ENCODE peak calls at places on chromosome 13, in eight cellular contexts. V is colonic mucosa, S is GM23248, Y is neural progenitor cell, J is fibroblast of lung, U is neuronal stem cell, K is IMR-90, B is mesenchymal stem cell. G is an unnamed sample.

GRCh38 chr13:93628136-93628535 is 401.5 kb downstream of the GPC6 start:
- DNase-seq in K (no peak), U (no peak), B (no peak), V (no peak), J (no peak), S (no peak), Y (no peak), G (peak)

GRCh38 chr13:34931572-34931971 is 10.5 kb upstream of the NBEA start:
- DNase-seq in K (peak), S (peak), U (no peak), B (no peak), Y (no peak), V (no peak), J (no peak), G (no peak)

GRCh38 chr13:102846261-102847015 is 606 bp downstream of the ERCC5 start:
- DNase-seq in J (peak), V (peak), S (peak), Y (peak), B (peak), K (peak), U (no peak), G (no peak)

GRCh38 chr13:98517576-98518310 is 59.2 kb downstream of the STK24 start:
- DNase-seq in J (no peak), B (no peak), S (no peak), V (no peak), U (no peak), K (no peak), Y (no peak), G (no peak)

GRCh38 chr13:30113983-30114491 is 193.3 kb downstream of the KATNAL1 start:
- DNase-seq in U (no peak), B (no peak), K (no peak), Y (peak), S (peak), V (peak), J (no peak), G (no peak)

GRCh38 chr13:96822900-96823299 is 171.4 kb downstream of the OXGR1 start:
- DNase-seq in J (peak), U (no peak), S (peak), B (peak), K (no peak), Y (peak), V (peak), G (peak)

GRCh38 chr13:71316964-71317363 is 550.0 kb downstream of the DACH1 start:
- DNase-seq in K (no peak), S (no peak), J (no peak), V (no peak), Y (no peak), B (no peak), U (no peak), G (no peak)

GRCh38 chr13:98807774-98808173 is 55.3 kb upstream of the SLC15A1 start:
- DNase-seq in Y (no peak), J (no peak), V (no peak), B (no peak), S (no peak), K (no peak), U (no peak), G (peak)

GRCh38 chr13:95156208-95156607 is 145.0 kb downstream of the ABCC4 start:
- DNase-seq in V (no peak), K (peak), S (peak), Y (no peak), J (peak), B (no peak), U (no peak), G (no peak)

GRCh38 chr13:111387945-111388600 is 67.6 kb downstream of the TEX29 start:
- DNase-seq in Y (no peak), J (no peak), V (no peak), S (no peak), B (no peak), U (no peak), K (no peak), G (no peak)

GRCh38 chr13:41709511-41709910 is 251.4 kb downstream of the VWA8 start:
- DNase-seq in V (no peak), B (no peak), Y (no peak), K (peak), S (peak), U (no peak), J (no peak), G (no peak)

GRCh38 chr13:27878274-27878673 is 41.5 kb upstream of the PDX1 start:
- DNase-seq in Y (no peak), U (no peak), B (no peak), S (no peak), K (no peak), V (no peak), J (no peak), G (no peak)

GRCh38 chr13:57409121-57409520 is 222.4 kb upstream of the PCDH17 start:
- DNase-seq in J (no peak), Y (peak), U (peak), K (no peak), V (no peak), S (no peak), B (no peak), G (no peak)

GRCh38 chr13:23790591-23791170 is 98.5 kb downstream of the MIPEP start:
- DNase-seq in J (peak), B (peak), U (no peak), V (no peak), K (peak), S (peak), Y (no peak), G (no peak)

GRCh38 chr13:34174671-34175145 is 356.8 kb downstream of the RFC3 start:
- DNase-seq in B (peak), J (peak), Y (no peak), K (peak), V (no peak), S (peak), U (no peak), G (no peak)

GRCh38 chr13:41465965-41466364 is 8.6 kb downstream of the RGCC start:
- DNase-seq in U (no peak), B (no peak), K (no peak), V (no peak), S (no peak), J (no peak), Y (no peak), G (no peak)

GRCh38 chr13:41563501-41564001 is 106.2 kb downstream of the RGCC start:
- DNase-seq in J (peak), S (peak), U (no peak), V (no peak), K (peak), B (peak), Y (no peak), G (no peak)

GRCh38 chr13:34164585-34164984 is 346.6 kb downstream of the RFC3 start:
- DNase-seq in K (no peak), V (no peak), Y (peak), U (peak), J (no peak), B (no peak), S (no peak), G (no peak)

GRCh38 chr13:111551421-111551820 is 231.0 kb downstream of the TEX29 start:
- DNase-seq in J (no peak), Y (no peak), S (no peak), V (no peak), K (no peak), U (no peak), B (no peak), G (no peak)

GRCh38 chr13:85313761-85314503 is 485.3 kb downstream of the SLITRK6 start:
- DNase-seq in S (no peak), J (peak), B (peak), V (no peak), Y (no peak), K (peak), U (no peak), G (no peak)

GRCh38 chr13:61954092-61954491 is 538.4 kb upstream of the PCDH20 start:
- DNase-seq in S (peak), K (peak), B (peak), V (no peak), Y (peak), U (peak), J (peak), G (peak)

GRCh38 chr13:60155978-60156377 is 7.8 kb downstream of the DIAPH3 start:
- DNase-seq in Y (no peak), B (no peak), S (peak), U (no peak), J (no peak), V (no peak), K (peak), G (no peak)

GRCh38 chr13:45879666-45880065 is 28.1 kb upstream of the SIAH3 start:
- DNase-seq in K (no peak), J (no peak), U (no peak), B (peak), Y (peak), V (no peak), S (no peak), G (no peak)

GRCh38 chr13:24199016-24199415 is 38.5 kb downstream of the SPATA13 start:
- DNase-seq in K (no peak), S (peak), B (no peak), V (no peak), J (no peak), Y (no peak), U (no peak), G (no peak)

GRCh38 chr13:56755181-56755580 is 385.5 kb upstream of the PRR20A start:
- DNase-seq in K (no peak), U (no peak), V (no peak), Y (peak), B (no peak), J (no peak), S (no peak), G (no peak)

GRCh38 chr13:92413452-92413851 is 813.2 kb upstream of the GPC6 start:
- DNase-seq in S (no peak), U (no peak), J (no peak), V (no peak), Y (no peak), K (no peak), B (no peak), G (no peak)

GRCh38 chr13:72868229-72868628 is 86.3 kb downstream of the PIBF1 start:
- DNase-seq in K (no peak), V (no peak), U (no peak), B (no peak), S (no peak), Y (no peak), J (no peak), G (no peak)

GRCh38 chr13:37835392-37835791 is 34.2 kb downstream of the TRPC4 start:
- DNase-seq in K (no peak), Y (no peak), J (no peak), V (no peak), S (no peak), B (no peak), U (no peak), G (no peak)

GRCh38 chr13:73767747-73768315 is 366.4 kb downstream of the KLF12 start:
- DNase-seq in Y (peak), J (no peak), S (no peak), B (no peak), U (no peak), K (no peak), V (peak), G (peak)

DNA sequence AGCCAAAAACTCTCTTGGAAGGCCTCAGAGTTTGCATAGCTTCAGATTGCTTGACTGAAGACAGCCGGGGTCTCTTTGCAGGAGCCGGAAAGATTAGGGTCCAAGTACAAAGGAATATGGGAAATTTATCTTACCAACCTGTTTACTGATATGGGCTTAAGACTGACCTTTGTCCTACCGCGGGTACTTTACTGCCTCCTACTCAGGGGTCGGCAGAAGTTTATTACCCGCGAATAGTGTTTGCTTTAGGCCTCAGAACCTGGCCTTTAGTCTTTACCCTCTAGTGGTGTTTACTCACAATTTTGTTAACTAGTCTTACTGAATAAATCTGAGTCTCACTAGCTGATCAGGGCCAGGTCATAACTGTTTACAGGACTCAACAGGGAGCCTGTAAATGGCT is 765.4 kb upstream of the SPRY2 start:
- DNase-seq in B (no peak), K (no peak), S (no peak), Y (no peak), V (peak), U (no peak), J (no peak), G (no peak)
- H3K4me3 ChIP-seq in B (no peak), K (no peak), S (no peak), Y (no peak), V (no peak), U (no peak), J (no peak), G (no peak)

DNA sequence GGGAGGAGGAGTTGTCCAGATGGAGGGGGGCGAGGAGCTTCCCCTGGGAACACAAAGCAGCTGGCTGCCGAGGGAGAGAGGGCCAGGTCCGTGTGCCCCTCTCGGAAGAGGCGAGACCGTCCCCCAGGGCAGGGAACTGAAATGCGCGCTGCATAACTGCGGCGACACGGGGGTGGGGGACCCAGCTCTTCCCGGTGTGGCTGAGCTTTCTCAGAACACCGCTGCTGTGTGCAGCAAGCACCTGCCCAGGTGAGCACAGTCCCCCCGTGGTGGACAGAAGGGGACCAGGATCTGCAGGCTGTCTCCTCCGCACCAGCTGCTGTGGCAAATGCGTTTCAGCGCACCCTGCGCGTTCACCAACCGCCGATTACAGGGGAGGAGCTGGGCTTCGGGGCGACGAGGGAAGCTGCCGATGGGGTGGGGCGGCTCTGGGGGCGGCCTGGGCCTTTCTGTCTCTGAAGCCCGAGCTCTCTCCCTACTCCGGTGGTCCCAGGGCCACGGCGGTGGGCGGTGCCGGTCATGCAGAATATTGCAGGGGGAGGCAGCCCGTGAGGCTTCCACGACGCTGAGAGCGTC is 54.6 kb upstream of the F7 start:
- DNase-seq in S (no peak), Y (no peak), V (no peak), U (no peak), B (no peak), J (no peak), K (no peak), G (no peak)
- H3K9ac ChIP-seq in S (no peak), Y (no peak), V (no peak), U (peak), B (no peak), J (no peak), K (no peak), G (peak)

GRCh38 chr13:26721251-26721939 is 39.2 kb downstream of the GPR12 start:
- DNase-seq in S (no peak), V (no peak), B (no peak), U (no peak), K (no peak), Y (no peak), J (no peak), G (no peak)
- H3K4me3 ChIP-seq in S (no peak), V (no peak), B (no peak), U (no peak), K (no peak), Y (no peak), J (no peak), G (no peak)

DNA sequence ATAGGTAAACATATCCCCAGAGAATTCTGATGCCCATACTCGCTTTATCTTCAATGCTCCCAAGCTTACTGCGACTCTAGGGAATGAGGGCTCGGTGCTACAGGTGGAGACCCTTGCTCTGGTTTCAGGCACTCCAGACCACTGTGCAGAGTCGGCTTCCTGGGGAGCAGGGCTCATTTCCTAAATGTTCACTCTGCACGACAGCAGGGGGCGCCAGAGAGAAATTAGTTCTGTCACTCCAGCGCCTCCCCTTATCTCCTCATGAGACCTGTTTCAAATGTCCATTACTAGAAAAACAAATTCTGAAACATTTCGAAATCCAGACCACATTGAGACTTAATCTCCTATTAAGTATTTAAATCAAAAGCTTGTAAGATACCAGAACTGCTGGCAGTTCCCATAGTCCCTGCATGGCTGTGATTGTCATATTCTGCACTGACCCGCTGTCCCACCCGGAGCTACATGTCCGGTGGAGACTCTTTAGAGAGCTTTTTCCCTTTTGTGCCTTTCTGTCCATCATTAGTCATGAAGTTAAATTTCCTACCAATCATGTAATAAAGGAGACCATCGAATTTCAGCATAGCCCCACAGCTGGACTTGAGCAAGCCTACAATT is 22.4 kb downstream of the EPSTI1 start:
- DNase-seq in B (peak), S (peak), J (peak), V (peak), Y (peak), U (peak), K (peak), G (peak)
- H3K9ac ChIP-seq in B (no peak), S (no peak), J (no peak), V (no peak), Y (no peak), U (no peak), K (no peak), G (no peak)

GRCh38 chr13:99967498-99967883 is 4.1 kb downstream of the ZIC5 start:
- DNase-seq in Y (peak), V (no peak), K (no peak), B (no peak), U (no peak), S (no peak), J (no peak), G (no peak)

GRCh38 chr13:99969368-99969933 is 2.1 kb downstream of the ZIC5 start:
- DNase-seq in V (peak), Y (peak), B (no peak), K (no peak), S (no peak), U (no peak), J (no peak), G (no peak)

GRCh38 chr13:99969934-99970760 is 1.4 kb downstream of the ZIC5 start:
- DNase-seq in U (no peak), B (no peak), K (no peak), S (peak), Y (peak), J (no peak), V (peak), G (no peak)

GRCh38 chr13:99968521-99969367 is 2.8 kb downstream of the ZIC5 start:
- DNase-seq in S (peak), B (no peak), Y (peak), U (no peak), V (peak), J (no peak), K (no peak), G (no peak)

GRCh38 chr13:99967884-99968520 is 3.6 kb downstream of the ZIC5 start:
- DNase-seq in K (no peak), S (no peak), B (no peak), Y (peak), V (no peak), J (no peak), U (no peak), G (no peak)
- H3K4me3 ChIP-seq in K (no peak), S (peak), B (no peak), Y (peak), V (peak), J (no peak), U (peak), G (peak)

GRCh38 chr13:46893820-46894533 is 2.9 kb downstream of the HTR2A start:
- DNase-seq in B (peak), S (peak), Y (peak), V (peak), U (peak), K (peak), J (peak), G (no peak)
- H3K9ac ChIP-seq in B (peak), S (peak), Y (no peak), V (no peak), U (no peak), K (peak), J (no peak), G (peak)

DNA sequence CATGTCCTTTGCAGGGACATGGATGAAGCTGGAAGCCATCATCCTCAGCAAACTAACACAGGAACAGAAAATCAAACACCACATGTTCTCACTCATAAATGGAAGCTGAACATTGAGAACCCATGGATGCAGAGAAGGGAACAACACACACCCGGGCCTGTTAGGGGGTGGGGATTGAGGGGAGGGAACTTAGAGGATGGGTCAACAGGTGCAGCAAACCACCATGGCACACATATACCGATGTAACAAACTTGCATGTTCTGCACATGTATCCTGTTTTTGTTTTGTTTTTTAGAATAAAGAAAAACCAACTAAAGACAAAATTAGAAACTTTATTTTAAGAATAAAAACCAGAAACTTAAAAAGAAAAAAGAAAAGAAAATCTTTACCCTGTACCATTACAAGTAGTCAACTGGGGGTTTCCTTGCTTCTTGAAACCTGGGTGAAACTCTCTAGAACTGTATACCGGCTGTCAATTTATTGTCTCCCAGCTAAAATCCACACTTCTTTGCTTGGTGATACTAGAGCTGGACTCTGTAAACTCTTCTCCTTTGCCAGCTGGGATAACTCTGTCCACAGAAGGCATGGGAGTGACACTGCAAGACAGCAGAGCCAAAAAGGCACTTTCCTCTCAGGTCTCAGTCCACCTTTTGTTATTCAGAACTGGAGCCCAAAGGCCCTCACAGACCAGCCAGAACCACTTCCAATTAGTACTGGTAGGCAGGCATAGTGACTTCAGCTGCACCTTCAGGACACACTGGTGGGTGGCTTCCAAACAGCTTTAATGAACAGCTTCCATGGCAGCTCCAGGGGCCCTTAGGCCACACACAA is 9.0 kb downstream of the MICU2 start:
- DNase-seq in S (no peak), J (no peak), U (no peak), V (no peak), Y (no peak), K (no peak), B (no peak), G (no peak)
- H3K4me3 ChIP-seq in S (no peak), J (no peak), U (no peak), V (no peak), Y (no peak), K (no peak), B (no peak), G (no peak)

GRCh38 chr13:46983881-46984280 is 87.0 kb upstream of the HTR2A start:
- DNase-seq in U (no peak), B (peak), J (peak), K (peak), V (no peak), S (peak), Y (no peak), G (no peak)
- H3K9ac ChIP-seq in U (no peak), B (no peak), J (no peak), K (no peak), V (no peak), S (no peak), Y (no peak), G (no peak)

GRCh38 chr13:32253911-32254399 is 61.2 kb downstream of the ZAR1L start:
- DNase-seq in K (no peak), V (peak), Y (no peak), S (no peak), J (no peak), B (no peak), U (no peak), G (no peak)

GRCh38 chr13:32255744-32256120 is 59.4 kb downstream of the ZAR1L start:
- DNase-seq in S (no peak), Y (no peak), V (no peak), J (peak), K (peak), U (no peak), B (no peak), G (no peak)

GRCh38 chr13:32252812-32253440 is 62.2 kb downstream of the ZAR1L start:
- DNase-seq in Y (no peak), U (no peak), K (no peak), V (no peak), S (no peak), B (no peak), J (no peak), G (no peak)

GRCh38 chr13:32254916-32255743 is 60.0 kb downstream of the ZAR1L start:
- DNase-seq in U (no peak), J (no peak), Y (no peak), V (no peak), S (no peak), B (no peak), K (no peak), G (no peak)

GRCh38 chr13:32254416-32254815 is 60.7 kb downstream of the ZAR1L start:
- DNase-seq in S (peak), J (no peak), V (no peak), K (no peak), U (no peak), Y (no peak), B (no peak), G (no peak)
- H3K4me3 ChIP-seq in S (no peak), J (no peak), V (peak), K (no peak), U (no peak), Y (no peak), B (no peak), G (no peak)

G was measured in NT2/D1.